ENCODE peak calls at places on chromosomes 3 and 15, in six cellular contexts. One of them, this sample, is unnamed. For H3K4me1, the result is how much of the 10 kb centered on the place peaks cover.

GRCh38 chr3:183108002-183108449 is 8.7 kb upstream of the MCCC1 start:
- DNase-seq in IMR-90: peak
- DNase-seq in H1: no peak
- DNase-seq in neuronal stem cell: no peak
- DNase-seq in mesenchymal stem cell: no peak
- DNase-seq in trophoblast cell: peak
- DNase-seq in this sample: no peak

GRCh38 chr3:168847293-168847883 is 751.7 kb upstream of the GOLIM4 start:
- DNase-seq in IMR-90: peak
- DNase-seq in H1: no peak
- DNase-seq in neuronal stem cell: peak
- DNase-seq in mesenchymal stem cell: peak
- DNase-seq in trophoblast cell: peak
- DNase-seq in this sample: no peak

GRCh38 chr3:110414851-110415250 is 656.8 kb upstream of the NECTIN3 start:
- DNase-seq in IMR-90: peak
- DNase-seq in H1: no peak
- DNase-seq in neuronal stem cell: no peak
- DNase-seq in mesenchymal stem cell: peak
- DNase-seq in trophoblast cell: no peak
- DNase-seq in this sample: no peak

GRCh38 chr3:119240101-119240581 is 537 bp downstream of the B4GALT4 start:
- DNase-seq in IMR-90: no peak
- DNase-seq in H1: no peak
- DNase-seq in neuronal stem cell: peak
- DNase-seq in mesenchymal stem cell: peak
- DNase-seq in trophoblast cell: peak
- DNase-seq in this sample: peak

GRCh38 chr3:195001961-195002861 is 268.7 kb downstream of the XXYLT1 start:
- DNase-seq in IMR-90: peak
- DNase-seq in H1: peak
- DNase-seq in neuronal stem cell: peak
- DNase-seq in mesenchymal stem cell: peak
- DNase-seq in trophoblast cell: peak
- DNase-seq in this sample: peak

GRCh38 chr3:155398046-155398445 is 104.6 kb upstream of the STRIT1 start:
- DNase-seq in IMR-90: no peak
- DNase-seq in H1: no peak
- DNase-seq in neuronal stem cell: no peak
- DNase-seq in mesenchymal stem cell: peak
- DNase-seq in trophoblast cell: no peak
- DNase-seq in this sample: no peak

GRCh38 chr15:55319537-55320325 is 709 bp downstream of the PIGB start:
- DNase-seq in IMR-90: peak
- DNase-seq in H1: no peak
- DNase-seq in neuronal stem cell: no peak
- DNase-seq in mesenchymal stem cell: peak
- DNase-seq in trophoblast cell: no peak
- DNase-seq in this sample: no peak

GRCh38 chr15:27458370-27459084 is 487.5 kb downstream of the GABRG3 start:
- DNase-seq in IMR-90: no peak
- DNase-seq in H1: no peak
- DNase-seq in neuronal stem cell: no peak
- DNase-seq in mesenchymal stem cell: no peak
- DNase-seq in trophoblast cell: no peak
- DNase-seq in this sample: no peak

GRCh38 chr3:19348929-19349564 is 200.7 kb downstream of the KCNH8 start:
- DNase-seq in IMR-90: peak
- DNase-seq in H1: no peak
- DNase-seq in neuronal stem cell: no peak
- DNase-seq in mesenchymal stem cell: peak
- DNase-seq in trophoblast cell: peak
- DNase-seq in this sample: peak

GRCh38 chr3:187125319-187126031 is 13.8 kb downstream of the RPL39L start:
- DNase-seq in IMR-90: no peak
- DNase-seq in H1: no peak
- DNase-seq in neuronal stem cell: no peak
- DNase-seq in mesenchymal stem cell: no peak
- DNase-seq in trophoblast cell: no peak
- DNase-seq in this sample: no peak

GRCh38 chr3:151478376-151478702 is 17.5 kb upstream of the IGSF10 start:
- DNase-seq in IMR-90: no peak
- DNase-seq in H1: no peak
- DNase-seq in neuronal stem cell: no peak
- DNase-seq in mesenchymal stem cell: no peak
- DNase-seq in trophoblast cell: no peak
- DNase-seq in this sample: no peak

GRCh38 chr3:100316656-100317069 is 17.9 kb upstream of the NIT2 start:
- DNase-seq in IMR-90: peak
- DNase-seq in H1: no peak
- DNase-seq in neuronal stem cell: peak
- DNase-seq in mesenchymal stem cell: peak
- DNase-seq in trophoblast cell: peak
- DNase-seq in this sample: no peak

GRCh38 chr3:100324044-100324443 is 10.5 kb upstream of the NIT2 start:
- DNase-seq in IMR-90: no peak
- DNase-seq in H1: no peak
- DNase-seq in neuronal stem cell: no peak
- DNase-seq in mesenchymal stem cell: no peak
- DNase-seq in trophoblast cell: no peak
- DNase-seq in this sample: no peak

GRCh38 chr3:100325827-100326226 is 8.7 kb upstream of the NIT2 start:
- DNase-seq in IMR-90: no peak
- DNase-seq in H1: no peak
- DNase-seq in neuronal stem cell: no peak
- DNase-seq in mesenchymal stem cell: no peak
- DNase-seq in trophoblast cell: no peak
- DNase-seq in this sample: no peak

GRCh38 chr3:100317928-100318327 is 16.6 kb upstream of the NIT2 start:
- DNase-seq in IMR-90: no peak
- DNase-seq in H1: no peak
- DNase-seq in neuronal stem cell: no peak
- DNase-seq in mesenchymal stem cell: no peak
- DNase-seq in trophoblast cell: no peak
- DNase-seq in this sample: no peak

DNA sequence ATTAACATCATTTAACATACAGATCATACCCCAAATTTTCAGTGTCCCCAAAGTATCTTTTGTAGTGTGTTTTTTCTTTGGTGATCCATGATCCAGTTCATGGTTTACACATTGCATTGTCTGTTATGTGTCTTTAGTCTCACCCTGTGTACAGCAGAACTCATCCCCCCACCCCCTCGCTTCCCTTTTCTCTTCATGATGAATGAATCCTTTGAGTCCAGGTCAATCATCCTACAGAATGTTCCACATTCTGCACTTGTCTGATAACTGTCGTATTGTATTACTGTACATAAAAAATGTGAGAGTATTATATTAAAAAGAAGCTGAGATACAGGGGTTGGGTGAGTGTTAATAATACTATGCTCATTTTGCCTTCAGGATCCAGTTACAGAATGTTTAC is 14.6 kb upstream of the NIT2 start:
- DNase-seq in IMR-90: no peak
- DNase-seq in H1: no peak
- DNase-seq in neuronal stem cell: no peak
- DNase-seq in mesenchymal stem cell: no peak
- DNase-seq in trophoblast cell: no peak
- DNase-seq in this sample: no peak
- H3K14ac ChIP-seq in IMR-90: no peak
- H3K14ac ChIP-seq in H1: no peak
- H3K14ac ChIP-seq in neuronal stem cell: no peak
- H3K14ac ChIP-seq in mesenchymal stem cell: no peak
- H3K14ac ChIP-seq in trophoblast cell: no peak
- H3K14ac ChIP-seq in this sample: no peak

GRCh38 chr15:56959318-56959648 is 40.8 kb downstream of the TCF12 start:
- DNase-seq in IMR-90: no peak
- DNase-seq in H1: no peak
- DNase-seq in neuronal stem cell: no peak
- DNase-seq in mesenchymal stem cell: no peak
- DNase-seq in trophoblast cell: no peak
- DNase-seq in this sample: no peak
- H3K4me1 ChIP-seq in IMR-90: under half
- H3K4me1 ChIP-seq in H1: under half
- H3K4me1 ChIP-seq in neuronal stem cell: under half
- H3K4me1 ChIP-seq in mesenchymal stem cell: under half
- H3K4me1 ChIP-seq in trophoblast cell: under half
- H3K4me1 ChIP-seq in this sample: under half

GRCh38 chr3:192916455-192917257 is 1.0 kb downstream of the MB21D2 start:
- DNase-seq in IMR-90: peak
- DNase-seq in H1: peak
- DNase-seq in neuronal stem cell: peak
- DNase-seq in mesenchymal stem cell: peak
- DNase-seq in trophoblast cell: peak
- DNase-seq in this sample: peak
- H2BK120ac ChIP-seq in IMR-90: peak
- H2BK120ac ChIP-seq in H1: peak
- H2BK120ac ChIP-seq in neuronal stem cell: no peak
- H2BK120ac ChIP-seq in mesenchymal stem cell: no peak
- H2BK120ac ChIP-seq in trophoblast cell: peak
- H2BK120ac ChIP-seq in this sample: no peak

GRCh38 chr15:52118969-52119749 is 6.6 kb upstream of the BCL2L10 start:
- DNase-seq in IMR-90: no peak
- DNase-seq in H1: no peak
- DNase-seq in neuronal stem cell: no peak
- DNase-seq in mesenchymal stem cell: no peak
- DNase-seq in trophoblast cell: no peak
- DNase-seq in this sample: no peak

GRCh38 chr15:52120488-52120887 is 7.9 kb upstream of the BCL2L10 start:
- DNase-seq in IMR-90: no peak
- DNase-seq in H1: no peak
- DNase-seq in neuronal stem cell: no peak
- DNase-seq in mesenchymal stem cell: no peak
- DNase-seq in trophoblast cell: no peak
- DNase-seq in this sample: no peak

GRCh38 chr15:52114656-52115055 is 2.1 kb upstream of the BCL2L10 start:
- DNase-seq in IMR-90: no peak
- DNase-seq in H1: no peak
- DNase-seq in neuronal stem cell: no peak
- DNase-seq in mesenchymal stem cell: no peak
- DNase-seq in trophoblast cell: no peak
- DNase-seq in this sample: no peak

GRCh38 chr15:52115598-52116427 is 3.2 kb upstream of the BCL2L10 start:
- DNase-seq in IMR-90: peak
- DNase-seq in H1: no peak
- DNase-seq in neuronal stem cell: no peak
- DNase-seq in mesenchymal stem cell: no peak
- DNase-seq in trophoblast cell: no peak
- DNase-seq in this sample: no peak

DNA sequence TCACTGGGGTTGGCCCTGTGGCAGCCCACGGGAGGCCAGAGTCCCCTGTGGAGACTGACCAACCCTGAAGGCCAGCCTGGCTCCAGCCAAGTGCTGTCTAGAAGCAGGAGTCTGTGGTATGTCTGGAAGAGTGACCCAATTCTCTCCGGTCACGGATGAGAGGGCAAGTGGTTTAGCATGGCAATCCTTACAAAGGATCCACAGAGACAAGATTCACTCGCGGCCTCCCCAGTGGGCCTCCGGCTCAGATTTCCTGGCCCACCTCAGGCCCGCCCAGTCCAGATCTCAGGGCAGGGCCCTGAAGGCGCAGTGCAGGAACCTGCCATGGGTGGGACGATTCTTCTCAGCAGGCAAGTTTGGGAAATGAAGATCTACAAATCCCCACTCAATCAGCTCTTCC is 5.0 kb upstream of the BCL2L10 start:
- DNase-seq in IMR-90: no peak
- DNase-seq in H1: no peak
- DNase-seq in neuronal stem cell: no peak
- DNase-seq in mesenchymal stem cell: no peak
- DNase-seq in trophoblast cell: no peak
- DNase-seq in this sample: no peak
- H3K14ac ChIP-seq in IMR-90: no peak
- H3K14ac ChIP-seq in H1: no peak
- H3K14ac ChIP-seq in neuronal stem cell: no peak
- H3K14ac ChIP-seq in mesenchymal stem cell: no peak
- H3K14ac ChIP-seq in trophoblast cell: no peak
- H3K14ac ChIP-seq in this sample: no peak

GRCh38 chr3:66386925-66387650 is 113.7 kb downstream of the LRIG1 start:
- DNase-seq in IMR-90: peak
- DNase-seq in H1: no peak
- DNase-seq in neuronal stem cell: no peak
- DNase-seq in mesenchymal stem cell: peak
- DNase-seq in trophoblast cell: peak
- DNase-seq in this sample: no peak
- H3K4me1 ChIP-seq in IMR-90: under half
- H3K4me1 ChIP-seq in H1: under half
- H3K4me1 ChIP-seq in neuronal stem cell: under half
- H3K4me1 ChIP-seq in mesenchymal stem cell: under half
- H3K4me1 ChIP-seq in trophoblast cell: under half
- H3K4me1 ChIP-seq in this sample: under half